ENCODE peak calls at places on chromosomes 6 and 20, in six cellular contexts. B is lower leg skin, X is body of pancreas, L is heart right ventricle, D is mesothelial cell of epicardium, W is GM12865. J is an unnamed sample.

GRCh38 chr6:121630716-121631115 is 195.3 kb downstream of the GJA1 start:
- DNase-seq in D (no peak), L (no peak), B (no peak), W (no peak), X (no peak), J (no peak)

GRCh38 chr6:97294451-97294850 is 11.4 kb upstream of the MMS22L start:
- DNase-seq in D (no peak), B (no peak), L (no peak), W (peak; percentile 52), X (no peak), J (no peak)

GRCh38 chr6:33577106-33577535 is 3.0 kb downstream of the BAK1 start:
- DNase-seq in B (peak; percentile 82), D (no peak), X (peak; percentile 72), L (peak; percentile 65), W (no peak), J (no peak)

GRCh38 chr6:1837868-1838267 is 228.2 kb downstream of the FOXC1 start:
- DNase-seq in L (no peak), D (no peak), X (no peak), W (no peak), B (no peak), J (no peak)

GRCh38 chr6:169216830-169217229 is 36.8 kb downstream of the THBS2 start:
- DNase-seq in L (no peak), X (no peak), W (no peak), B (peak; percentile 13), D (no peak), J (no peak)

GRCh38 chr6:50707652-50708325 is 5.5 kb upstream of the TFAP2D start:
- DNase-seq in L (no peak), D (no peak), X (no peak), W (no peak), B (no peak), J (no peak)

GRCh38 chr20:57536120-57536708 is 11.3 kb upstream of the CTCFL start:
- DNase-seq in W (no peak), X (no peak), L (no peak), B (no peak), D (no peak), J (no peak)

GRCh38 chr20:36919715-36920333 is 31.7 kb downstream of the SAMHD1 start:
- DNase-seq in B (no peak), X (peak; percentile 42), W (peak; percentile 71), D (no peak), L (peak; percentile 35), J (no peak)

GRCh38 chr20:38132910-38133501 is 32.1 kb downstream of the TGM2 start:
- DNase-seq in B (no peak), D (no peak), X (no peak), L (no peak), W (no peak), J (no peak)

GRCh38 chr6:18439581-18439980 is 52.4 kb downstream of the RNF144B start:
- DNase-seq in D (no peak), L (no peak), W (no peak), B (no peak), X (no peak), J (no peak)

GRCh38 chr20:48827880-48828733 is at the start of gene PREX1:
- DNase-seq in X (peak; percentile 74), W (peak; percentile 97), D (peak; percentile 66), B (no peak), L (peak; percentile 83), J (peak; percentile 60)

GRCh38 chr6:39338406-39338805 is 15.9 kb upstream of the KCNK16 start:
- DNase-seq in D (no peak), L (no peak), B (no peak), W (no peak), X (no peak), J (no peak)

GRCh38 chr6:48476257-48476656 is 365.3 kb upstream of the PTCHD4 start:
- DNase-seq in L (no peak), D (no peak), B (no peak), X (no peak), W (no peak), J (no peak)

GRCh38 chr6:108781419-108782110 is 66.7 kb upstream of the ARMC2 start:
- DNase-seq in W (no peak), X (no peak), L (no peak), D (no peak), B (no peak), J (no peak)

GRCh38 chr6:105649192-105649591 is 246.3 kb upstream of the PREP start:
- DNase-seq in L (no peak), B (no peak), D (no peak), X (no peak), W (peak; percentile 57), J (no peak)

GRCh38 chr20:54061106-54061881 is 9.1 kb downstream of the BCAS1 start:
- DNase-seq in B (no peak), L (no peak), X (no peak), W (no peak), D (no peak), J (no peak)

GRCh38 chr20:44041001-44041400 is 126.3 kb downstream of the TOX2 start:
- DNase-seq in L (no peak), X (no peak), D (no peak), W (no peak), B (peak; percentile 2), J (no peak)

GRCh38 chr6:110664933-110665332 is 150.3 kb downstream of the CDK19 start:
- DNase-seq in W (peak; percentile 23), D (no peak), B (no peak), X (no peak), L (no peak), J (no peak)

GRCh38 chr6:144156334-144156733 is 6.0 kb downstream of the STX11 start:
- DNase-seq in W (peak; percentile 33), L (no peak), D (no peak), X (no peak), B (no peak), J (no peak)

GRCh38 chr6:144482142-144482541 is 197.0 kb downstream of the UTRN start:
- DNase-seq in B (peak; percentile 77), W (peak; percentile 80), L (peak; percentile 72), D (no peak), X (peak; percentile 82), J (peak; percentile 22)

GRCh38 chr6:118283759-118284158 is 264.3 kb upstream of the PLN start:
- DNase-seq in D (no peak), B (no peak), W (peak; percentile 62), X (peak; percentile 69), L (peak; percentile 73), J (peak; percentile 14)

DNA sequence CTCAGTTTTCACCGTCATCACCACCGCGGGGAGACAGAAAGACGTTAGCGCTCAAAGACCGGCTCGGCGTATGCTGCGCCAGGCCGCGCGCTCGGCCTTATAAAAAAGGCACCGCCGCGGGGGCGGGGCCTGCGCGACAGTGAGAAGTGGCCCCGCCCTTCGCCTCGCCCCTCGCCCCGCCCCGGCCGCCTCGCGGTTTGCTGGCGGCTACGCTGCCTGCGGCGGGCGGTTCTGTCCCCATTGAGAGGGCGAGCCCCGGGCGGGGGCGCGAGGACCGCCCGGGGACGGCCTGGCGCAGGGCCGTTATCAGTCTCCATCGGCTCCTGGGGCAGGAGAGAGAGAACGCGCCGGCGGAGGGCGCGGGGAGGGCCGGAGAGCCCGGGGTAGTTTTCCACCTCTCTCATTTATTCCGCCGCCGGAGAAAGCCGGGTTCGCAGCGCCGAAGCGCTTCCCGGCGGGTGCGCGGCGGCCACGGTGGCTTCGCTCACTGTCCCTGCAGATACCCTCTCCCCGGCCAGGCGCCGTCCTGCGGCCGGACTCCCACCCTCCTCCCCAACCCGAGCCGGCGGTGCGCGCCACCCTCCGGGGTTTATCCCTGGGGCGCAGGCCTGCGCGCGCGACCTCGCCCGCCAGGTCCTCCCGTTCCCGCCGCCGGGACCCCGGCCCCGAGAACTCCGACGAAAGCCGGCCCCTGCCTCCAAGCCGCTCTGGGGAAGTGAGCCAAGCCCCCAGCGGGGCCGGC is 122.5 kb upstream of the SLC2A12 start:
- DNase-seq in W (peak; percentile 93), L (peak; percentile 95), X (peak; percentile 95), D (peak; percentile 84), B (peak; percentile 88), J (peak; percentile 90)
- TF ChIP-seq CTCF in W (no peak), L (no peak), X (no peak), D (no peak), B (no peak), J (peak; percentile 3)

GRCh38 chr20:46327557-46327956 is 19.3 kb upstream of the CDH22 start:
- DNase-seq in X (no peak), B (no peak), W (no peak), D (no peak), L (no peak), J (no peak)

GRCh38 chr20:46323557-46323956 is 15.3 kb upstream of the CDH22 start:
- DNase-seq in W (no peak), X (no peak), L (no peak), B (no peak), D (no peak), J (no peak)

GRCh38 chr20:46325788-46326472 is 17.6 kb upstream of the CDH22 start:
- DNase-seq in X (no peak), L (no peak), B (no peak), D (no peak), W (no peak), J (no peak)

GRCh38 chr20:46324379-46324778 is 16.1 kb upstream of the CDH22 start:
- DNase-seq in L (no peak), D (no peak), B (no peak), W (no peak), X (no peak), J (no peak)

DNA sequence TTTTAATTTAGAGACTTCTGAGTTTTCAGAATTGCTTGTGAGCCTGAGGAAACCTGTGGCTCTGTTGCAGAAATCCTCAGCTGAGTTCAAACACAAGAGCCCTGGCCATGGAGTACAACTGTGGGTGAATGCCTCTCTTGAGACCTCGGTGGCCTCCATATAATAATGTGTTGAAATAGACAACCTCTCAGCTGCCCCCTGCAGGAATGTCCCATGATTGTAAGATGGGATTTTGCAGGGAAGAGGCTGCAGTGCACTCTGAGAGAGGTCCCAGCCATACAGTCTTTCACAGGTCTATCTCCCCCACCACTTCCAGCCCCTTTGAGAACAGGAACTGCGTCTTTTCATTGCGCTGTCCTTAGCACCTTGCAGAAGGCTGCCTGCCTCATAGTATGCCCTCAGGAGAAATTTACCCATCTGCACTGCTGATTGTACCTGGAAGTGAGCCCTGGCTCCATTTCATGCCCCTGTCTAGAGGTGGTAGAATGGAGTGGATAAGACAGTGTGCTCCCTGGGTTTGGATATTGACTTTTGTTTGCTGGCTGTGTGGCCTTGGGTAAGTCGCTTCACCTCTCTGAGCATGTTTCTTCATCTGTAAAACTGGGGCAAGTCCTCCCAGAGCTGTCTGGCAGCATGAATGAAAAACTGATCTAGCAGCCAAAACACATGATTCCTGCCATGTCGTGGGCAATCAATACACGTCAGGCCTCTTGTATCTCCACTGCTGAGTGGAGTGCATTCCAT is 16.8 kb upstream of the CDH22 start:
- DNase-seq in X (peak; percentile 37), D (no peak), B (no peak), W (peak; percentile 26), L (no peak), J (no peak)
- TF ChIP-seq CTCF in X (no peak), D (peak; percentile 20), B (no peak), W (peak; percentile 22), L (peak; percentile 37), J (peak; percentile 45)

GRCh38 chr6:17091122-17091521 is 10.7 kb upstream of the STMND1 start:
- DNase-seq in X (no peak), W (no peak), D (no peak), L (no peak), B (no peak), J (no peak)
- TF ChIP-seq CTCF in X (no peak), W (no peak), D (peak; percentile 74), L (no peak), B (no peak), J (peak; percentile 53)

GRCh38 chr6:141598487-141598886 is 534.2 kb upstream of the GJE1 start:
- DNase-seq in D (no peak), W (no peak), X (no peak), B (no peak), L (no peak), J (no peak)

GRCh38 chr6:141593311-141593710 is 539.4 kb upstream of the GJE1 start:
- DNase-seq in X (no peak), B (no peak), D (no peak), L (no peak), W (no peak), J (no peak)

GRCh38 chr6:141594874-141595273 is 537.9 kb upstream of the GJE1 start:
- DNase-seq in L (no peak), D (no peak), X (no peak), W (no peak), B (no peak), J (no peak)
- TF ChIP-seq CTCF in L (no peak), D (no peak), X (no peak), W (no peak), B (no peak), J (no peak)